ENCODE peak calls at places on chromosomes 16 and 17, in seven cellular contexts. Z, A, K, V, P, X and N are unnamed samples.

GRCh38 chr17:34167359-34167758 is 87.7 kb upstream of the CCL2 start:
- DNase-seq in Z (no peak), A (no peak), K (no peak), V (no peak), P (no peak), X (no peak), N (no peak)

GRCh38 chr17:60695960-60696359 is 18.3 kb downstream of the BCAS3 start:
- DNase-seq in Z (no peak), A (no peak), K (no peak), V (no peak), P (no peak), X (no peak), N (no peak)

GRCh38 chr16:87002717-87003413 is 314.3 kb downstream of the C16orf95 start:
- DNase-seq in Z (no peak), A (no peak), K (no peak), V (no peak), P (no peak), X (no peak), N (no peak)

GRCh38 chr17:50151937-50152547 is 1.6 kb upstream of the PPP1R9B start:
- DNase-seq in Z (peak; percentile 96), A (peak; percentile 95), K (peak; percentile 87), V (peak; percentile 70), P (peak; percentile 89), X (no peak), N (peak; percentile 81)

GRCh38 chr17:31550389-31551056 is 159.0 kb downstream of the RAB11FIP4 start:
- DNase-seq in Z (no peak), A (no peak), K (no peak), V (no peak), P (no peak), X (no peak), N (peak; percentile 28)

GRCh38 chr17:19301274-19301946 is 61.1 kb downstream of the B9D1 start:
- DNase-seq in Z (no peak), A (no peak), K (no peak), V (no peak), P (no peak), X (no peak), N (no peak)

GRCh38 chr17:13735444-13735843 is 133.7 kb upstream of the HS3ST3A1 start:
- DNase-seq in Z (peak; percentile 61), A (no peak), K (no peak), V (no peak), P (peak; percentile 9), X (no peak), N (no peak)

GRCh38 chr16:89893642-89894548 is 20.5 kb downstream of the TCF25 start:
- DNase-seq in Z (no peak), A (no peak), K (no peak), V (no peak), P (no peak), X (no peak), N (no peak)

GRCh38 chr17:75983501-75984181 is 4.6 kb downstream of the TEN1 start:
- DNase-seq in Z (peak; percentile 71), A (no peak), K (no peak), V (peak; percentile 60), P (no peak), X (no peak), N (no peak)

GRCh38 chr17:72913315-72913714 is 179.2 kb downstream of the SLC39A11 start:
- DNase-seq in Z (no peak), A (no peak), K (no peak), V (no peak), P (no peak), X (no peak), N (no peak)

GRCh38 chr17:78798695-78799559 is 16.9 kb upstream of the CYTH1 start:
- DNase-seq in Z (peak; percentile 27), A (no peak), K (peak; percentile 50), V (no peak), P (peak; percentile 70), X (no peak), N (peak; percentile 28)

GRCh38 chr16:49019081-49019633 is 262.5 kb downstream of the CBLN1 start:
- DNase-seq in Z (peak; percentile 49), A (no peak), K (no peak), V (no peak), P (no peak), X (no peak), N (no peak)

GRCh38 chr17:313911-314613 is 38.5 kb downstream of the RPH3AL start:
- DNase-seq in Z (no peak), A (no peak), K (no peak), V (no peak), P (no peak), X (no peak), N (no peak)

GRCh38 chr16:11586856-11587642 is at the start of gene LITAF:
- DNase-seq in Z (peak; percentile 75), A (no peak), K (no peak), V (peak; percentile 77), P (peak; percentile 92), X (no peak), N (no peak)

GRCh38 chr17:71899317-71899716 is 221.5 kb upstream of the SOX9 start:
- DNase-seq in Z (no peak), A (no peak), K (no peak), V (no peak), P (no peak), X (no peak), N (no peak)

GRCh38 chr17:80999224-81000088 is 7.8 kb downstream of the CHMP6 start:
- DNase-seq in Z (no peak), A (no peak), K (no peak), V (peak; percentile 21), P (peak; percentile 41), X (no peak), N (no peak)

GRCh38 chr17:47830396-47830907 is 889 bp downstream of the MRPL10 start:
- DNase-seq in Z (no peak), A (no peak), K (no peak), V (no peak), P (no peak), X (no peak), N (no peak)

GRCh38 chr16:67001159-67001486 is 12.7 kb downstream of the CES4A start:
- DNase-seq in Z (peak; percentile 83), A (no peak), K (no peak), V (no peak), P (no peak), X (no peak), N (no peak)

GRCh38 chr16:31706318-31706717 is 167.3 kb upstream of the ZNF267 start:
- DNase-seq in Z (no peak), A (no peak), K (no peak), V (no peak), P (no peak), X (no peak), N (no peak)

GRCh38 chr16:14360326-14361037 is 269.6 kb downstream of the PARN start:
- DNase-seq in Z (no peak), A (no peak), K (no peak), V (no peak), P (no peak), X (no peak), N (no peak)
- H2AFZ ChIP-seq in Z (no peak overlapping the region), A (no peak overlapping the region), K (no peak overlapping the region), V (no peak overlapping the region), P (no peak overlapping the region), X (no peak overlapping the region), N (no peak overlapping the region)

GRCh38 chr17:42684929-42685556 is 2.7 kb downstream of the CNTNAP1 start:
- DNase-seq in Z (no peak), A (no peak), K (no peak), V (no peak), P (peak; percentile 9), X (no peak), N (no peak)

GRCh38 chr17:42681976-42682375 is 333 bp upstream of the CCR10 start:
- DNase-seq in Z (no peak), A (no peak), K (no peak), V (no peak), P (no peak), X (no peak), N (no peak)

GRCh38 chr17:42684033-42684625 is 1.8 kb downstream of the CNTNAP1 start:
- DNase-seq in Z (no peak), A (no peak), K (no peak), V (no peak), P (peak; percentile 9), X (no peak), N (no peak)

GRCh38 chr17:42682400-42683384 is at the start of gene CNTNAP1:
- DNase-seq in Z (peak; percentile 83), A (no peak), K (peak; percentile 45), V (peak; percentile 34), P (peak; percentile 90), X (no peak), N (peak; percentile 74)

DNA sequence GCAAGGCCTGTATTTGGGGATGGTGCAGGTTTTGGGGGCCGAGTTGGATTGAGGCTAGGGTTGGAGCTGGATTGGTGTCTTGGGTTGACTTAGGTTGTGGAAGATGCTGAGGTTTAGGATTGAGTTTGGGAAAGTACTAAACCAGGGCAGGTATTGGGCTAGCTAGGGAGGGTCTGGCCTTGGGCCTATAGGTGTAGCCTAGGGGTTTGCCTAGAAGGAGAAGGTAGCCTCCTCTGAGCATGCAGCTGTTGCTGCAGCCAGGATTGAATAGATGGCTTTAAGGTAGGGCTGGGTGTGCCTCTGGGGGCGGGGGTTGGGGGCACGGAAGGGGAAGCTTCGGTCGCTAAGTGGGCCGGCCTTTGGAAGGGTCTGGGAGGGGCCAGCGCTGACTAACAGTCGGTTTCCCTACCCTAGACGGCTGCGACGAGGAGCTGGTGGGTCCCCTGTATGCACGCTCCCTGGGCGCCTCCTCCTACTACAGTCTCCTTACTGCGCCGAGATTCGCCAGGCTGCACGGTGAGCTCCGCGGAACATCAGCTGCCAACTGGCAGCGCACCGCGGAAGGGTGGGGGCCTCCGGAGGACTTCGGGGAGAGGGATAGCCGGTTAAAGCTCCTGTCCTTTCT is 1.2 kb downstream of the CNTNAP1 start:
- DNase-seq in Z (peak; percentile 77), A (no peak), K (no peak), V (no peak), P (peak; percentile 23), X (no peak), N (peak; percentile 32)
- TF ChIP-seq POLR2AphosphoS5 in Z (no peak), A (no peak), K (no peak), V (no peak), P (no peak), X (no peak), N (no peak)

GRCh38 chr17:55742272-55743102 is 8.4 kb upstream of the PCTP start:
- DNase-seq in Z (no peak), A (no peak), K (peak; percentile 28), V (no peak), P (no peak), X (no peak), N (no peak)
- H2AFZ ChIP-seq in Z (no peak overlapping the region), A (peak overlapping the region; percentile 81), K (no peak overlapping the region), V (peak overlapping the region; percentile 56), P (no peak overlapping the region), X (no peak overlapping the region), N (no peak overlapping the region)

GRCh38 chr17:66673668-66674276 is 161.1 kb upstream of the CACNG5 start:
- DNase-seq in Z (peak; percentile 84), A (peak; percentile 72), K (peak; percentile 43), V (no peak), P (peak; percentile 70), X (no peak), N (peak; percentile 68)
- TF ChIP-seq POLR2AphosphoS5 in Z (no peak), A (no peak), K (no peak), V (no peak), P (no peak), X (no peak), N (no peak)